ENCODE peak calls at places on chromosomes 7 and 10, in six cellular contexts. S is ovary, R is heart left ventricle, V is cardiac muscle cell, N is mammary epithelial cell, C is psoas muscle. K is an unnamed sample.

GRCh38 chr10:28569506-28570159 is 36.7 kb downstream of the WAC start:
- DNase-seq in S (no peak), R (no peak), V (peak; percentile 38), N (peak; percentile 41), C (no peak), K (no peak)

GRCh38 chr7:102439963-102440795 is 6.8 kb downstream of the ORAI2 start:
- DNase-seq in S (no peak), R (peak; percentile 76), V (peak; percentile 73), N (peak; percentile 56), C (peak; percentile 90), K (no peak)

GRCh38 chr10:115902596-115902995 is 370.4 kb downstream of the GFRA1 start:
- DNase-seq in S (no peak), R (no peak), V (no peak), N (no peak), C (no peak), K (no peak)

GRCh38 chr10:91743460-91743859 is 54.8 kb upstream of the TNKS2 start:
- DNase-seq in S (no peak), R (no peak), V (no peak), N (peak; percentile 61), C (no peak), K (no peak)

GRCh38 chr10:63166742-63167258 is 33.7 kb downstream of the NRBF2 start:
- DNase-seq in S (peak; percentile 33), R (no peak), V (peak; percentile 90), N (peak; percentile 59), C (no peak), K (no peak)

GRCh38 chr7:30510124-30511074 is 5.8 kb upstream of the GGCT start:
- DNase-seq in S (peak; percentile 28), R (no peak), V (peak; percentile 70), N (peak; percentile 33), C (no peak), K (peak; percentile 35)

GRCh38 chr10:54622017-54622416 is 179.0 kb downstream of the PCDH15 start:
- DNase-seq in S (no peak), R (no peak), V (no peak), N (no peak), C (no peak), K (no peak)

GRCh38 chr10:11642558-11642957 is 31.1 kb upstream of the USP6NL start:
- DNase-seq in S (no peak), R (no peak), V (peak; percentile 34), N (no peak), C (no peak), K (no peak)

GRCh38 chr10:11154809-11155208 is 137.1 kb downstream of the CELF2 start:
- DNase-seq in S (no peak), R (no peak), V (no peak), N (no peak), C (no peak), K (no peak)

GRCh38 chr10:95755511-95756004 is 405 bp upstream of the ENTPD1 start:
- DNase-seq in S (no peak), R (peak; percentile 47), V (peak; percentile 59), N (no peak), C (no peak), K (peak; percentile 43)

GRCh38 chr7:112665709-112666108 is 124.5 kb downstream of the TMEM168 start:
- DNase-seq in S (no peak), R (no peak), V (peak; percentile 7), N (peak; percentile 24), C (no peak), K (no peak)

GRCh38 chr7:106611911-106612310 is 49.0 kb downstream of the CCDC71L start:
- DNase-seq in S (no peak), R (no peak), V (no peak), N (peak; percentile 23), C (no peak), K (no peak)

GRCh38 chr10:120369831-120370230 is 87.2 kb upstream of the PLPP4 start:
- DNase-seq in S (no peak), R (no peak), V (no peak), N (no peak), C (no peak), K (no peak)

GRCh38 chr7:79854621-79855020 is 280.0 kb upstream of the GNAI1 start:
- DNase-seq in S (no peak), R (no peak), V (peak; percentile 66), N (no peak), C (no peak), K (no peak)

GRCh38 chr10:42976353-42977031 is 100.4 kb upstream of the RET start:
- DNase-seq in S (no peak), R (peak; percentile 9), V (no peak), N (no peak), C (peak; percentile 19), K (peak; percentile 41)

GRCh38 chr10:4804505-4804904 is 21.5 kb upstream of the AKR1E2 start:
- DNase-seq in S (no peak), R (no peak), V (peak; percentile 30), N (no peak), C (no peak), K (no peak)

GRCh38 chr10:105973252-105973877 is 1191.1 kb downstream of the SORCS1 start:
- DNase-seq in S (no peak), R (no peak), V (peak; percentile 13), N (no peak), C (no peak), K (no peak)

GRCh38 chr7:121187676-121188075 is 141.1 kb upstream of the WNT16 start:
- DNase-seq in S (no peak), R (no peak), V (peak; percentile 29), N (no peak), C (no peak), K (no peak)

DNA sequence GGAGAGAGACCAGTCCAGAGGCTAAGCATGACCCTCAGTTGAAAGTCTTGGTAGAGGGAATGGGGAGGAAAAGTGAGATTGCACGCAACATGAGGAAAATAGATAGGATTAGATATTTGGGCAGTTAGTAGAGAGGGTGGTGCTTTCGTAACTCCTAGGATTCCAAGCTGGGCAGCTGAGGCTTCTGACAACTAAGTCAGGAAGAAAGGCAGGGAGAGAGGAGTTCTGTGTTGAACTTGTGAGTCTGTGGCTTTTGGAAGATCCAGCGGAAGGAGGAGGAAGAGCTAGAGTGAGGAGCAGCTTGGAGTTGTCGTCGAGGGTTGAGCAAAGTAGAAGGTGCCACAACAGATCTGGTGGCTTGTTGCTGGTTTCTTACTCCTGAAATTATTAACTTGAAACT is 21.8 kb downstream of the CUL1 start:
- DNase-seq in S (no peak), R (no peak), V (peak; percentile 49), N (no peak), C (no peak), K (no peak)
- H3K4me1 ChIP-seq in S (peaks cover 26% of the 10 kb centered on the region), R (peaks cover 16% of the 10 kb centered on the region), V (peaks cover 3% of the 10 kb centered on the region), N (peaks cover 6% of the 10 kb centered on the region), C (peaks cover 80% of the 10 kb centered on the region), K (peaks cover 51% of the 10 kb centered on the region)

DNA sequence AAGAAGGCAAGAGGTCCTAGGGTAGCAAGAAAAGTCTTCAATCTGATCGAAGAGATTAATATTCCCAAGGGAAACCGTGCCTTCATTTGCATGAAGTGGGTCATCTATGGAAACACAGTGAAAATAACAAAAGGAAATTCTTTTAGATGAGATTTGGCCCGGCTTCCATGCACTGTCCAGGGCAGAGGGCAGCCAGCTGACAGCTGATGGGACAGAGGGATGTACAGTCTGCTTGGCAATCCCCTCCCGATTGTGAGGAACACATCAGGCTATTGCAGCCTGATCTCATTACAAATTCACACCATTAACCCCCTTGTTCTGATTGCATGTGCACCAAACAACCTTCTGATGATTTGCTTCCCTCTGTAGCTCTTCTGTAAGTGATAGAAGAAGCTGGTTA is 105.3 kb downstream of the FRMD4A start:
- DNase-seq in S (no peak), R (no peak), V (no peak), N (no peak), C (no peak), K (no peak)
- TF ChIP-seq CTCF in S (no peak), R (no peak), V (no peak), N (no peak), C (no peak), K (no peak)

GRCh38 chr7:32910195-32910594 is 18.6 kb upstream of the KBTBD2 start:
- DNase-seq in S (no peak), R (no peak), V (no peak), N (no peak), C (no peak), K (no peak)
- H3K4me1 ChIP-seq in S (no peaks in the 10 kb centered on the region), R (no peaks in the 10 kb centered on the region), V (no peaks in the 10 kb centered on the region), N (no peaks in the 10 kb centered on the region), C (no peaks in the 10 kb centered on the region), K (peaks cover 4% of the 10 kb centered on the region)

DNA sequence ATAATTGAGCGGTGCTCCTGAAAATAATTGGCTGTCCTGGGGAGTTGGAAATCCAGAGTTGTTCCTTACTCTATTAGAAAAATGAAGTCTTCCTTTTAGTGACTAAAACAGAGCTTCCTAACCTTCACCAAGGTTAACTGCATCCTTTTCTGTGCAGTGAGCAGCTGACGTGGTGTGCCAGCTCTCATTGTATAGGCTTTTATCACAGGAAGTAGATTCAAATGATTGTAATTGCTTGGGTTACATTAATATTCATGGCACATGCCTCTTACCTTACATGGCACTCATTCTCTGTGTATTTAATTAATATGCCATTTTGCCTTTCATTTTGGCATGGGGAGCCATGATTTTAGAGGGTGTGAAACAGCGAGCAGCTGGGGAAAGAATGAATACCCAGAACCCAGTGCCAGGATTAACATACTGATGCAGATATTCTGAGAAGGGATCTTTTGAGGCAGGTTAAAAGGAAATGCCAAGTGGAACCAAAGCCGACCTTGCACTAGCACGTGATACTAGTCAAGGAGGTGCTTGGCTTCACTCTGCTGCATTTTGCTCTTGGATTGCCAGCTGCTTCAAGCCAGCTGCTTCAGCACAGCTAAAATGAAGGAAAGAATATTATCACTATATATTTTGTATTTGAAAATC is 115.3 kb downstream of the ST7 start:
- DNase-seq in S (no peak), R (no peak), V (no peak), N (no peak), C (no peak), K (no peak)
- TF ChIP-seq CTCF in S (no peak), R (no peak), V (no peak), N (no peak), C (no peak), K (no peak)

GRCh38 chr10:73867126-73867807 is 7.1 kb downstream of the CAMK2G start:
- DNase-seq in S (no peak), R (no peak), V (no peak), N (no peak), C (no peak), K (peak; percentile 85)
- H3K4me1 ChIP-seq in S (no peaks in the 10 kb centered on the region), R (peaks cover 8% of the 10 kb centered on the region), V (peaks cover 28% of the 10 kb centered on the region), N (peaks cover 6% of the 10 kb centered on the region), C (peaks cover 79% of the 10 kb centered on the region), K (no peaks in the 10 kb centered on the region)

GRCh38 chr7:69184339-69184738 is 413.9 kb upstream of the AUTS2 start:
- DNase-seq in S (no peak), R (no peak), V (no peak), N (no peak), C (no peak), K (no peak)
- TF ChIP-seq CTCF in S (no peak), R (no peak), V (no peak), N (no peak), C (no peak), K (no peak)

GRCh38 chr7:151081170-151082101 is 827 bp upstream of the FASTK start:
- DNase-seq in S (peak; percentile 37), R (no peak), V (peak; percentile 43), N (peak; percentile 52), C (no peak), K (no peak)
- H3K4me1 ChIP-seq in S (peaks cover 28% of the 10 kb centered on the region), R (peaks cover 48% of the 10 kb centered on the region), V (peaks cover 23% of the 10 kb centered on the region), N (peaks cover 39% of the 10 kb centered on the region), C (peaks cover 48% of the 10 kb centered on the region), K (peaks cover 45% of the 10 kb centered on the region)